ENCODE peak calls at places on chromosomes 4 and X, in eight cellular contexts. One of them, this sample, is unnamed.

GRCh38 chr4:169841776-169842175 is 84.0 kb upstream of the HPF1 start:
- DNase-seq in HFF-Myc: no peak
- DNase-seq in fibroblast of the aortic adventitia: no peak
- DNase-seq in sigmoid colon: no peak
- DNase-seq in epithelial cell of esophagus: peak; percentile 39
- DNase-seq in fibroblast of pulmonary artery: no peak
- DNase-seq in pancreas: no peak
- DNase-seq in ovary: no peak
- DNase-seq in this sample: peak; percentile 2

GRCh38 chr4:35689866-35690265 is 554.4 kb downstream of the ARAP2 start:
- DNase-seq in HFF-Myc: no peak
- DNase-seq in sigmoid colon: no peak
- DNase-seq in ovary: no peak
- DNase-seq in epithelial cell of esophagus: no peak
- DNase-seq in fibroblast of the aortic adventitia: no peak
- DNase-seq in pancreas: no peak
- DNase-seq in fibroblast of pulmonary artery: no peak
- DNase-seq in this sample: no peak

GRCh38 chrX:1807301-1807731 is 192.5 kb downstream of the ASMT start:
- DNase-seq in sigmoid colon: no peak
- DNase-seq in fibroblast of pulmonary artery: no peak
- DNase-seq in pancreas: no peak
- DNase-seq in fibroblast of the aortic adventitia: no peak
- DNase-seq in ovary: no peak
- DNase-seq in HFF-Myc: no peak
- DNase-seq in epithelial cell of esophagus: no peak
- DNase-seq in this sample: peak; percentile 21

GRCh38 chr4:163072222-163072621 is 94.5 kb downstream of the NAF1 start:
- DNase-seq in ovary: no peak
- DNase-seq in epithelial cell of esophagus: peak; percentile 51
- DNase-seq in HFF-Myc: no peak
- DNase-seq in sigmoid colon: no peak
- DNase-seq in pancreas: no peak
- DNase-seq in fibroblast of the aortic adventitia: no peak
- DNase-seq in fibroblast of pulmonary artery: no peak
- DNase-seq in this sample: no peak

GRCh38 chr4:140710784-140711622 is 45.2 kb downstream of the TBC1D9 start:
- DNase-seq in fibroblast of pulmonary artery: no peak
- DNase-seq in HFF-Myc: no peak
- DNase-seq in sigmoid colon: no peak
- DNase-seq in pancreas: no peak
- DNase-seq in epithelial cell of esophagus: no peak
- DNase-seq in fibroblast of the aortic adventitia: no peak
- DNase-seq in ovary: no peak
- DNase-seq in this sample: no peak

GRCh38 chrX:108735680-108736508 is 469 bp downstream of the IRS4 start:
- DNase-seq in ovary: peak; percentile 52
- DNase-seq in fibroblast of pulmonary artery: peak; percentile 3
- DNase-seq in HFF-Myc: no peak
- DNase-seq in epithelial cell of esophagus: peak; percentile 8
- DNase-seq in fibroblast of the aortic adventitia: no peak
- DNase-seq in pancreas: peak; percentile 48
- DNase-seq in sigmoid colon: no peak
- DNase-seq in this sample: no peak

GRCh38 chrX:2576793-2577192 is 76.0 kb upstream of the DHRSX start:
- DNase-seq in sigmoid colon: no peak
- DNase-seq in ovary: no peak
- DNase-seq in fibroblast of pulmonary artery: no peak
- DNase-seq in pancreas: no peak
- DNase-seq in HFF-Myc: no peak
- DNase-seq in epithelial cell of esophagus: peak; percentile 17
- DNase-seq in fibroblast of the aortic adventitia: no peak
- DNase-seq in this sample: peak; percentile 13

GRCh38 chr4:138696771-138697170 is 318.8 kb upstream of the NOCT start:
- DNase-seq in epithelial cell of esophagus: no peak
- DNase-seq in sigmoid colon: no peak
- DNase-seq in pancreas: no peak
- DNase-seq in HFF-Myc: no peak
- DNase-seq in fibroblast of the aortic adventitia: no peak
- DNase-seq in fibroblast of pulmonary artery: no peak
- DNase-seq in ovary: no peak
- DNase-seq in this sample: peak; percentile 41

GRCh38 chr4:153535735-153536494 is 69.8 kb downstream of the TMEM131L start:
- DNase-seq in pancreas: no peak
- DNase-seq in ovary: no peak
- DNase-seq in fibroblast of pulmonary artery: peak; percentile 38
- DNase-seq in epithelial cell of esophagus: no peak
- DNase-seq in sigmoid colon: no peak
- DNase-seq in fibroblast of the aortic adventitia: no peak
- DNase-seq in HFF-Myc: peak; percentile 29
- DNase-seq in this sample: no peak

GRCh38 chrX:140123446-140123845 is 158.1 kb upstream of the CXorf66 start:
- DNase-seq in pancreas: no peak
- DNase-seq in HFF-Myc: no peak
- DNase-seq in sigmoid colon: no peak
- DNase-seq in fibroblast of pulmonary artery: peak; percentile 0
- DNase-seq in fibroblast of the aortic adventitia: peak; percentile 23
- DNase-seq in ovary: no peak
- DNase-seq in epithelial cell of esophagus: peak; percentile 22
- DNase-seq in this sample: no peak

GRCh38 chrX:17039826-17040225 is 93.4 kb downstream of the REPS2 start:
- DNase-seq in HFF-Myc: no peak
- DNase-seq in ovary: no peak
- DNase-seq in sigmoid colon: no peak
- DNase-seq in fibroblast of the aortic adventitia: peak; percentile 67
- DNase-seq in pancreas: no peak
- DNase-seq in epithelial cell of esophagus: no peak
- DNase-seq in fibroblast of pulmonary artery: peak; percentile 60
- DNase-seq in this sample: peak; percentile 70

GRCh38 chr4:32249040-32249439 is 1528.9 kb downstream of the PCDH7 start:
- DNase-seq in pancreas: no peak
- DNase-seq in HFF-Myc: no peak
- DNase-seq in fibroblast of the aortic adventitia: no peak
- DNase-seq in epithelial cell of esophagus: peak; percentile 30
- DNase-seq in fibroblast of pulmonary artery: peak; percentile 0
- DNase-seq in ovary: no peak
- DNase-seq in sigmoid colon: no peak
- DNase-seq in this sample: no peak

GRCh38 chrX:145190801-145191389 is 56.4 kb upstream of the SPANXN1 start:
- DNase-seq in HFF-Myc: no peak
- DNase-seq in ovary: no peak
- DNase-seq in fibroblast of the aortic adventitia: peak; percentile 8
- DNase-seq in fibroblast of pulmonary artery: peak; percentile 0
- DNase-seq in sigmoid colon: no peak
- DNase-seq in epithelial cell of esophagus: peak; percentile 8
- DNase-seq in pancreas: no peak
- DNase-seq in this sample: peak; percentile 3

GRCh38 chr4:15811703-15812325 is 33.7 kb downstream of the CD38 start:
- DNase-seq in HFF-Myc: no peak
- DNase-seq in pancreas: no peak
- DNase-seq in fibroblast of pulmonary artery: no peak
- DNase-seq in fibroblast of the aortic adventitia: no peak
- DNase-seq in sigmoid colon: no peak
- DNase-seq in epithelial cell of esophagus: peak; percentile 79
- DNase-seq in ovary: no peak
- DNase-seq in this sample: no peak

GRCh38 chr4:47213106-47213505 is 181.7 kb downstream of the GABRB1 start:
- DNase-seq in HFF-Myc: no peak
- DNase-seq in epithelial cell of esophagus: no peak
- DNase-seq in pancreas: no peak
- DNase-seq in ovary: no peak
- DNase-seq in fibroblast of the aortic adventitia: peak; percentile 30
- DNase-seq in sigmoid colon: no peak
- DNase-seq in fibroblast of pulmonary artery: no peak
- DNase-seq in this sample: no peak

GRCh38 chr4:6852582-6852981 is 57.0 kb upstream of the TBC1D14 start:
- DNase-seq in HFF-Myc: no peak
- DNase-seq in pancreas: no peak
- DNase-seq in fibroblast of the aortic adventitia: no peak
- DNase-seq in sigmoid colon: no peak
- DNase-seq in fibroblast of pulmonary artery: no peak
- DNase-seq in epithelial cell of esophagus: no peak
- DNase-seq in ovary: no peak
- DNase-seq in this sample: no peak

GRCh38 chr4:68906238-68907137 is 45.1 kb downstream of the UGT2A3 start:
- DNase-seq in epithelial cell of esophagus: peak; percentile 30
- DNase-seq in fibroblast of pulmonary artery: peak; percentile 10
- DNase-seq in HFF-Myc: no peak
- DNase-seq in pancreas: no peak
- DNase-seq in fibroblast of the aortic adventitia: peak; percentile 69
- DNase-seq in ovary: no peak
- DNase-seq in sigmoid colon: no peak
- DNase-seq in this sample: no peak

GRCh38 chr4:68907788-68908700 is 43.6 kb downstream of the UGT2A3 start:
- DNase-seq in fibroblast of pulmonary artery: peak; percentile 21
- DNase-seq in pancreas: no peak
- DNase-seq in fibroblast of the aortic adventitia: peak; percentile 82
- DNase-seq in sigmoid colon: no peak
- DNase-seq in ovary: no peak
- DNase-seq in HFF-Myc: no peak
- DNase-seq in epithelial cell of esophagus: no peak
- DNase-seq in this sample: no peak

GRCh38 chr4:68904786-68905185 is 46.8 kb downstream of the UGT2A3 start:
- DNase-seq in pancreas: no peak
- DNase-seq in sigmoid colon: no peak
- DNase-seq in HFF-Myc: no peak
- DNase-seq in fibroblast of the aortic adventitia: peak; percentile 12
- DNase-seq in fibroblast of pulmonary artery: no peak
- DNase-seq in ovary: no peak
- DNase-seq in epithelial cell of esophagus: peak; percentile 15
- DNase-seq in this sample: no peak

GRCh38 chr4:68907230-68907629 is 44.4 kb downstream of the UGT2A3 start:
- DNase-seq in epithelial cell of esophagus: no peak
- DNase-seq in sigmoid colon: no peak
- DNase-seq in fibroblast of the aortic adventitia: peak; percentile 75
- DNase-seq in ovary: no peak
- DNase-seq in HFF-Myc: no peak
- DNase-seq in fibroblast of pulmonary artery: peak; percentile 18
- DNase-seq in pancreas: no peak
- DNase-seq in this sample: no peak

DNA sequence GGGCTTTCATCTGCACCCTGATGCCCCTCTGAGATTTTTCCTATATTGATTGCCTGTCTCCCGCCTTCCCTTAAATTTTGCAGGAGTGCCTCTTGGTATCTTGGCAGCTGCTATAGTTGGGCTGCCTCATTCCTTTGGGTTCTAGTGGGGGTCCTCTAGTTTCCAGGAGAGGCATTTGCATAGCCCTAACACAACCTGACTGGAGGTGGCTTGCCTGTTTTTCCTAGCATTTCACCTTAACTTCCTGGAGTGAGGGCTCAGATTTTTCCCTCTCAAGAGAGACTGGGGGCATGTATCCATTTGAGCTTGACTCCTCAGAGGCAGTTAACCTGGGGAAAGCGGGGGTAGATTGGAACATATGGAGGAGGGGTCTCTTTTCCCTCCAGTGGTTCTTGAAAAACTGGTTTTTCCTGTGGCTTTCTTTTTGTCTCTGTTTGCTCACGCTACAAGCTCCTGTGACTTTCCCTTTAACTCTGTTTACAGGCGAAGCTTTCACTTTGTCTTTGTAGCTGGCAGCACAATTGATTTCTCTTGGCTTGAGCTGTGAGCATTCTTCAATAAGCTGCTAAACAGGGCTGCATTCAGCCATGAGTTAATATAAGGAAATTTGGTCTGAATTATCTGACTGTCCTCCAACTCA is 45.9 kb downstream of the UGT2A3 start:
- DNase-seq in fibroblast of the aortic adventitia: peak; percentile 81
- DNase-seq in sigmoid colon: no peak
- DNase-seq in fibroblast of pulmonary artery: peak; percentile 16
- DNase-seq in HFF-Myc: no peak
- DNase-seq in epithelial cell of esophagus: peak; percentile 39
- DNase-seq in ovary: no peak
- DNase-seq in pancreas: no peak
- DNase-seq in this sample: no peak
- H3K4me3 ChIP-seq in fibroblast of the aortic adventitia: peak overlapping the region; percentile 29
- H3K4me3 ChIP-seq in sigmoid colon: no peak overlapping the region
- H3K4me3 ChIP-seq in fibroblast of pulmonary artery: peak overlapping the region; percentile 34
- H3K4me3 ChIP-seq in HFF-Myc: no peak overlapping the region
- H3K4me3 ChIP-seq in epithelial cell of esophagus: peak overlapping the region; percentile 39
- H3K4me3 ChIP-seq in ovary: peak overlapping the region; percentile 22
- H3K4me3 ChIP-seq in pancreas: peak overlapping the region; percentile 22
- H3K4me3 ChIP-seq in this sample: no peak overlapping the region

GRCh38 chr4:98113005-98113404 is 30.3 kb downstream of the STPG2 start:
- DNase-seq in sigmoid colon: no peak
- DNase-seq in HFF-Myc: peak; percentile 3
- DNase-seq in pancreas: no peak
- DNase-seq in fibroblast of pulmonary artery: peak; percentile 42
- DNase-seq in epithelial cell of esophagus: peak; percentile 45
- DNase-seq in fibroblast of the aortic adventitia: peak; percentile 34
- DNase-seq in ovary: no peak
- DNase-seq in this sample: peak; percentile 30
- TF ChIP-seq CTCF in sigmoid colon: no peak
- TF ChIP-seq CTCF in HFF-Myc: peak; percentile 17
- TF ChIP-seq CTCF in pancreas: no peak
- TF ChIP-seq CTCF in fibroblast of pulmonary artery: peak; percentile 37
- TF ChIP-seq CTCF in epithelial cell of esophagus: peak; percentile 49
- TF ChIP-seq CTCF in fibroblast of the aortic adventitia: peak; percentile 23
- TF ChIP-seq CTCF in ovary: no peak
- TF ChIP-seq CTCF in this sample: peak; percentile 17

GRCh38 chrX:29541038-29541437 is 674.3 kb upstream of the MAGEB2 start:
- DNase-seq in ovary: no peak
- DNase-seq in sigmoid colon: no peak
- DNase-seq in fibroblast of the aortic adventitia: no peak
- DNase-seq in fibroblast of pulmonary artery: no peak
- DNase-seq in epithelial cell of esophagus: no peak
- DNase-seq in HFF-Myc: no peak
- DNase-seq in pancreas: no peak
- DNase-seq in this sample: no peak
- H3K4me3 ChIP-seq in ovary: no peak overlapping the region
- H3K4me3 ChIP-seq in sigmoid colon: no peak overlapping the region
- H3K4me3 ChIP-seq in fibroblast of the aortic adventitia: no peak overlapping the region
- H3K4me3 ChIP-seq in fibroblast of pulmonary artery: no peak overlapping the region
- H3K4me3 ChIP-seq in epithelial cell of esophagus: no peak overlapping the region
- H3K4me3 ChIP-seq in HFF-Myc: no peak overlapping the region
- H3K4me3 ChIP-seq in pancreas: no peak overlapping the region
- H3K4me3 ChIP-seq in this sample: no peak overlapping the region

DNA sequence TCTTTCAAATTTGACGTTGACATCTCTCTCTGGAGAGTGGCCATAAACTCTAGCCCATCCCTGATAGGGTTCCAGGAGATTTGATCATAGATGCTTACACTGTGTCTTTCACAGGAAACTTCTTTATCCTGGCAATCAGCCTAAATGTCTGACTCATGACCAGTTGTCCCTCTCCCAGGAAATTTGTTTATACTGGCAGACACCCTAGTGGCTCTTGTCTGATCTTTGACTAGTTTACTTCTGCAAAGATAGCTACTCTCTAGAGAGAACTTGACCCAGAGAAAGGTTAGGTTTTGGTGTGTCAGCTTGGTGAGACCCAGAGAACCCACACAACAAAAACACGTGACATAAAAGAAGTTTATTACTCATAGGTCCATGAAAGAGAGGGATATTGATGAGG is 509.8 kb downstream of the CENPC start:
- DNase-seq in fibroblast of the aortic adventitia: peak; percentile 77
- DNase-seq in epithelial cell of esophagus: peak; percentile 86
- DNase-seq in ovary: no peak
- DNase-seq in HFF-Myc: no peak
- DNase-seq in fibroblast of pulmonary artery: peak; percentile 80
- DNase-seq in sigmoid colon: no peak
- DNase-seq in pancreas: no peak
- DNase-seq in this sample: peak; percentile 73
- TF ChIP-seq CTCF in fibroblast of the aortic adventitia: no peak
- TF ChIP-seq CTCF in epithelial cell of esophagus: no peak
- TF ChIP-seq CTCF in ovary: no peak
- TF ChIP-seq CTCF in HFF-Myc: no peak
- TF ChIP-seq CTCF in fibroblast of pulmonary artery: no peak
- TF ChIP-seq CTCF in sigmoid colon: no peak
- TF ChIP-seq CTCF in pancreas: no peak
- TF ChIP-seq CTCF in this sample: no peak

GRCh38 chrX:107448625-107449468 is 605 bp upstream of the FRMPD3 start:
- DNase-seq in pancreas: peak; percentile 60
- DNase-seq in sigmoid colon: no peak
- DNase-seq in fibroblast of pulmonary artery: no peak
- DNase-seq in ovary: peak; percentile 47
- DNase-seq in HFF-Myc: no peak
- DNase-seq in epithelial cell of esophagus: peak; percentile 1
- DNase-seq in fibroblast of the aortic adventitia: no peak
- DNase-seq in this sample: no peak
- H3K4me3 ChIP-seq in pancreas: no peak overlapping the region
- H3K4me3 ChIP-seq in sigmoid colon: peak overlapping the region; percentile 40
- H3K4me3 ChIP-seq in fibroblast of pulmonary artery: peak overlapping the region; percentile 29
- H3K4me3 ChIP-seq in ovary: peak overlapping the region; percentile 36
- H3K4me3 ChIP-seq in HFF-Myc: no peak overlapping the region
- H3K4me3 ChIP-seq in epithelial cell of esophagus: no peak overlapping the region
- H3K4me3 ChIP-seq in fibroblast of the aortic adventitia: peak overlapping the region; percentile 44
- H3K4me3 ChIP-seq in this sample: peak overlapping the region; percentile 26